ENCODE peak calls at places on chromosome 1, in five cellular contexts. One of them, this sample, is unnamed.

GRCh38 chr1:240351690-240352089 is 260.0 kb downstream of the FMN2 start:
- DNase-seq in sciatic nerve: no peak
- DNase-seq in HT-29: no peak
- DNase-seq in progenitor cell of endocrine pancreas: no peak
- DNase-seq in testis: no peak
- DNase-seq in this sample: no peak

GRCh38 chr1:171506525-171507304 is 21.4 kb downstream of the PRRC2C start:
- DNase-seq in sciatic nerve: no peak
- DNase-seq in testis: no peak
- DNase-seq in progenitor cell of endocrine pancreas: no peak
- DNase-seq in HT-29: no peak
- DNase-seq in this sample: no peak

GRCh38 chr1:203289281-203289981 is 15.9 kb upstream of the BTG2 start:
- DNase-seq in testis: peak; percentile 53
- DNase-seq in HT-29: no peak
- DNase-seq in progenitor cell of endocrine pancreas: no peak
- DNase-seq in sciatic nerve: no peak
- DNase-seq in this sample: peak; percentile 49

GRCh38 chr1:201318504-201319340 is 35.4 kb downstream of the PKP1 start:
- DNase-seq in progenitor cell of endocrine pancreas: no peak
- DNase-seq in testis: no peak
- DNase-seq in sciatic nerve: no peak
- DNase-seq in HT-29: no peak
- DNase-seq in this sample: no peak

GRCh38 chr1:204858381-204858821 is 12.3 kb upstream of the NFASC start:
- DNase-seq in progenitor cell of endocrine pancreas: no peak
- DNase-seq in testis: no peak
- DNase-seq in HT-29: no peak
- DNase-seq in sciatic nerve: no peak
- DNase-seq in this sample: peak; percentile 49

GRCh38 chr1:44881011-44881632 is 38.1 kb upstream of the PTCH2 start:
- DNase-seq in sciatic nerve: no peak
- DNase-seq in testis: no peak
- DNase-seq in HT-29: no peak
- DNase-seq in progenitor cell of endocrine pancreas: no peak
- DNase-seq in this sample: no peak

GRCh38 chr1:205714190-205714905 is 34.0 kb upstream of the SLC45A3 start:
- DNase-seq in testis: no peak
- DNase-seq in sciatic nerve: no peak
- DNase-seq in HT-29: peak; percentile 20
- DNase-seq in progenitor cell of endocrine pancreas: no peak
- DNase-seq in this sample: no peak

GRCh38 chr1:1098656-1099425 is 17.0 kb downstream of the C1orf159 start:
- DNase-seq in sciatic nerve: no peak
- DNase-seq in progenitor cell of endocrine pancreas: no peak
- DNase-seq in HT-29: no peak
- DNase-seq in testis: no peak
- DNase-seq in this sample: no peak

GRCh38 chr1:95084317-95085176 is 11.8 kb upstream of the ALG14 start:
- DNase-seq in sciatic nerve: no peak
- DNase-seq in progenitor cell of endocrine pancreas: no peak
- DNase-seq in testis: no peak
- DNase-seq in HT-29: peak; percentile 76
- DNase-seq in this sample: peak; percentile 26

GRCh38 chr1:236280438-236281285 is 1.1 kb downstream of the ERO1B start:
- DNase-seq in progenitor cell of endocrine pancreas: no peak
- DNase-seq in testis: peak; percentile 21
- DNase-seq in sciatic nerve: no peak
- DNase-seq in HT-29: no peak
- DNase-seq in this sample: peak; percentile 30

GRCh38 chr1:17566892-17567291 is 27.4 kb downstream of the ARHGEF10L start:
- DNase-seq in testis: no peak
- DNase-seq in HT-29: no peak
- DNase-seq in sciatic nerve: no peak
- DNase-seq in progenitor cell of endocrine pancreas: no peak
- DNase-seq in this sample: no peak

GRCh38 chr1:117562581-117563491 is 43.0 kb upstream of the TENT5C start:
- DNase-seq in testis: no peak
- DNase-seq in sciatic nerve: no peak
- DNase-seq in progenitor cell of endocrine pancreas: no peak
- DNase-seq in HT-29: no peak
- DNase-seq in this sample: no peak

GRCh38 chr1:53328009-53328489 is at the start of gene LRP8:
- DNase-seq in HT-29: peak; percentile 73
- DNase-seq in progenitor cell of endocrine pancreas: peak; percentile 53
- DNase-seq in sciatic nerve: peak; percentile 81
- DNase-seq in testis: peak; percentile 83
- DNase-seq in this sample: peak; percentile 58

GRCh38 chr1:9827558-9828185 is 3.9 kb upstream of the CLSTN1 start:
- DNase-seq in progenitor cell of endocrine pancreas: no peak
- DNase-seq in testis: no peak
- DNase-seq in HT-29: peak; percentile 50
- DNase-seq in sciatic nerve: no peak
- DNase-seq in this sample: peak; percentile 66

This sample was measured in SW480.